ENCODE peak calls at places on chromosomes 12 and 14, in four cellular contexts. V is GM23338; E is CD8-positive, alpha-beta T cell; X is CD8-positive, alpha-beta memory T cell. Y is an unnamed sample.

GRCh38 chr12:56476972-56477432 is 8.6 kb downstream of the SPRYD4 start:
- DNase-seq in X (no peak), E (no peak), V (no peak), Y (no peak)

GRCh38 chr12:132415456-132416120 is 74.4 kb upstream of the FBRSL1 start:
- DNase-seq in V (no peak), E (no peak), X (no peak), Y (no peak)

GRCh38 chr12:120262852-120263724 is 2.4 kb downstream of the PXN start:
- DNase-seq in X (no peak), E (no peak), V (no peak), Y (no peak)

GRCh38 chr12:107564946-107565345 is 120.7 kb upstream of the PWP1 start:
- DNase-seq in E (no peak), X (no peak), V (peak), Y (peak)

GRCh38 chr12:120979862-120980696 is 1.7 kb downstream of the HNF1A start:
- DNase-seq in X (no peak), V (peak), E (no peak), Y (no peak)

GRCh38 chr12:130214686-130215370 is 52.6 kb downstream of the FZD10 start:
- DNase-seq in V (peak), X (no peak), E (no peak), Y (no peak)

GRCh38 chr12:25997401-25997973 is 39.0 kb downstream of the RASSF8 start:
- DNase-seq in X (no peak), V (peak), E (no peak), Y (no peak)

GRCh38 chr14:75280831-75281690 is 2.4 kb downstream of the FOS start:
- DNase-seq in X (peak), V (no peak), E (no peak), Y (no peak)

GRCh38 chr14:35088514-35088913 is 33.3 kb downstream of the PPP2R3C start:
- DNase-seq in X (no peak), V (no peak), E (no peak), Y (no peak)

GRCh38 chr14:104100171-104101085 is 14.9 kb downstream of the ASPG start:
- DNase-seq in X (peak), E (no peak), V (no peak), Y (no peak)

GRCh38 chr12:120425797-120426196 is 12.1 kb upstream of the COX6A1 start:
- DNase-seq in V (no peak), X (no peak), E (no peak), Y (no peak)

GRCh38 chr12:124449623-124450375 is 117.6 kb downstream of the NCOR2 start:
- DNase-seq in E (no peak), V (no peak), X (no peak), Y (no peak)

GRCh38 chr12:46676797-46677520 is 148.8 kb downstream of the SLC38A4 start:
- DNase-seq in E (no peak), X (no peak), V (no peak), Y (no peak)

GRCh38 chr14:99881011-99881410 is 87.8 kb downstream of the EML1 start:
- DNase-seq in E (no peak), V (no peak), X (no peak), Y (peak)

GRCh38 chr14:52950898-52951729 is at the start of gene FERMT2:
- DNase-seq in V (peak), E (no peak), X (peak), Y (peak)

GRCh38 chr14:34050606-34051005 is 99.7 kb upstream of the EGLN3 start:
- DNase-seq in E (no peak), V (no peak), X (no peak), Y (no peak)

GRCh38 chr12:1173806-1174617 is 183.0 kb downstream of the ERC1 start:
- DNase-seq in E (no peak), V (no peak), X (no peak), Y (no peak)

GRCh38 chr14:75372260-75372659 is 55.6 kb upstream of the JDP2 start:
- DNase-seq in X (no peak), E (no peak), V (no peak), Y (no peak)

GRCh38 chr14:92039073-92039719 is 663 bp downstream of the TRIP11 start:
- DNase-seq in E (no peak), X (no peak), V (peak), Y (peak)

GRCh38 chr12:103546959-103547358 is 40.1 kb upstream of the STAB2 start:
- DNase-seq in V (no peak), E (no peak), X (no peak), Y (no peak)

GRCh38 chr14:33475623-33476022 is 475.3 kb downstream of the EGLN3 start:
- DNase-seq in E (no peak), V (peak), X (no peak), Y (peak)

GRCh38 chr12:131312793-131313545 is 359.3 kb downstream of the ADGRD1 start:
- DNase-seq in X (no peak), E (no peak), V (no peak), Y (no peak)

GRCh38 chr12:126685636-126686035 is 1581.3 kb upstream of the TMEM132C start:
- DNase-seq in X (no peak), E (no peak), V (no peak), Y (no peak)

GRCh38 chr12:125100551-125101434 is 35.6 kb downstream of the AACS start:
- DNase-seq in X (no peak), E (no peak), V (no peak), Y (peak)

GRCh38 chr14:80872645-80873044 is 68.9 kb downstream of the CEP128 start:
- DNase-seq in E (no peak), X (no peak), V (no peak), Y (no peak)

GRCh38 chr14:60008042-60008441 is 83.7 kb upstream of the PCNX4 start:
- DNase-seq in V (no peak), X (no peak), E (no peak), Y (no peak)